ENCODE peak calls at places on chromosomes 11 and 22, in four cellular contexts. One of them, this sample, is unnamed.

GRCh38 chr11:35303596-35304392 is 115.6 kb downstream of the SLC1A2 start:
- DNase-seq in mesenteric fat pad: no peak
- DNase-seq in stimulated activated CD4-positive, alpha-beta T cell treated with anti-CD3 and anti-CD28 coated beads, Interleukin-4, amount 100 ng/mL, for 48 hours: no peak
- DNase-seq in mucosa of descending colon: peak; percentile 44
- DNase-seq in this sample: peak; percentile 76

GRCh38 chr22:48161354-48161753 is 1398.9 kb downstream of the TBC1D22A start:
- DNase-seq in mesenteric fat pad: no peak
- DNase-seq in stimulated activated CD4-positive, alpha-beta T cell treated with anti-CD3 and anti-CD28 coated beads, Interleukin-4, amount 100 ng/mL, for 48 hours: no peak
- DNase-seq in mucosa of descending colon: peak; percentile 75
- DNase-seq in this sample: no peak

GRCh38 chr22:44384563-44384940 is 71.8 kb upstream of the SHISAL1 start:
- DNase-seq in mesenteric fat pad: no peak
- DNase-seq in stimulated activated CD4-positive, alpha-beta T cell treated with anti-CD3 and anti-CD28 coated beads, Interleukin-4, amount 100 ng/mL, for 48 hours: no peak
- DNase-seq in mucosa of descending colon: no peak
- DNase-seq in this sample: peak; percentile 34

GRCh38 chr22:41983516-41983915 is 14.3 kb downstream of the SEPTIN3 start:
- DNase-seq in mesenteric fat pad: no peak
- DNase-seq in stimulated activated CD4-positive, alpha-beta T cell treated with anti-CD3 and anti-CD28 coated beads, Interleukin-4, amount 100 ng/mL, for 48 hours: no peak
- DNase-seq in mucosa of descending colon: no peak
- DNase-seq in this sample: no peak

GRCh38 chr11:114525682-114526081 is 34.0 kb downstream of the NXPE1 start:
- DNase-seq in mesenteric fat pad: no peak
- DNase-seq in stimulated activated CD4-positive, alpha-beta T cell treated with anti-CD3 and anti-CD28 coated beads, Interleukin-4, amount 100 ng/mL, for 48 hours: no peak
- DNase-seq in mucosa of descending colon: peak; percentile 23
- DNase-seq in this sample: no peak

GRCh38 chr11:134576721-134577171 is 164.7 kb upstream of the B3GAT1 start:
- DNase-seq in mesenteric fat pad: peak; percentile 73
- DNase-seq in stimulated activated CD4-positive, alpha-beta T cell treated with anti-CD3 and anti-CD28 coated beads, Interleukin-4, amount 100 ng/mL, for 48 hours: no peak
- DNase-seq in mucosa of descending colon: no peak
- DNase-seq in this sample: no peak

GRCh38 chr11:22192642-22193347 is at the start of gene ANO5:
- DNase-seq in mesenteric fat pad: peak; percentile 89
- DNase-seq in stimulated activated CD4-positive, alpha-beta T cell treated with anti-CD3 and anti-CD28 coated beads, Interleukin-4, amount 100 ng/mL, for 48 hours: no peak
- DNase-seq in mucosa of descending colon: peak; percentile 81
- DNase-seq in this sample: peak; percentile 74

GRCh38 chr11:62544521-62545436 is 1.8 kb downstream of the AHNAK start:
- DNase-seq in mesenteric fat pad: no peak
- DNase-seq in stimulated activated CD4-positive, alpha-beta T cell treated with anti-CD3 and anti-CD28 coated beads, Interleukin-4, amount 100 ng/mL, for 48 hours: no peak
- DNase-seq in mucosa of descending colon: peak; percentile 66
- DNase-seq in this sample: peak; percentile 44

GRCh38 chr22:38783095-38783710 is 10.7 kb downstream of the DNAL4 start:
- DNase-seq in mesenteric fat pad: no peak
- DNase-seq in stimulated activated CD4-positive, alpha-beta T cell treated with anti-CD3 and anti-CD28 coated beads, Interleukin-4, amount 100 ng/mL, for 48 hours: no peak
- DNase-seq in mucosa of descending colon: no peak
- DNase-seq in this sample: no peak

GRCh38 chr22:26502688-26503561 is 9.3 kb downstream of the TFIP11 start:
- DNase-seq in mesenteric fat pad: no peak
- DNase-seq in stimulated activated CD4-positive, alpha-beta T cell treated with anti-CD3 and anti-CD28 coated beads, Interleukin-4, amount 100 ng/mL, for 48 hours: peak; percentile 8
- DNase-seq in mucosa of descending colon: peak; percentile 50
- DNase-seq in this sample: no peak

GRCh38 chr11:67375320-67376021 is 2.1 kb upstream of the CLCF1 start:
- DNase-seq in mesenteric fat pad: no peak
- DNase-seq in stimulated activated CD4-positive, alpha-beta T cell treated with anti-CD3 and anti-CD28 coated beads, Interleukin-4, amount 100 ng/mL, for 48 hours: no peak
- DNase-seq in mucosa of descending colon: no peak
- DNase-seq in this sample: no peak